ENCODE peak calls at places on chromosomes 11 and 22, in eight cellular contexts. One of them, this sample, is unnamed.
A peak's percentile ranks its signal among the peaks of the same experiment; 100 is the strongest.

GRCh38 chr11:67301951-67302516 is 1.3 kb upstream of the SSH3 start:
- DNase-seq in K562: peak; percentile 7
- DNase-seq in astrocyte: no peak
- DNase-seq in fibroblast of lung: peak; percentile 73
- DNase-seq in hepatocyte: peak; percentile 83
- DNase-seq in GM23338: peak; percentile 83
- DNase-seq in MM.1S: no peak
- DNase-seq in neural progenitor cell: peak; percentile 71
- DNase-seq in this sample: peak; percentile 49

GRCh38 chr11:92702771-92703170 is 266.7 kb upstream of the MTNR1B start:
- DNase-seq in K562: no peak
- DNase-seq in astrocyte: peak; percentile 70
- DNase-seq in fibroblast of lung: peak; percentile 17
- DNase-seq in hepatocyte: no peak
- DNase-seq in GM23338: no peak
- DNase-seq in MM.1S: no peak
- DNase-seq in neural progenitor cell: no peak
- DNase-seq in this sample: peak; percentile 32

GRCh38 chr22:33022231-33022630 is 36.0 kb downstream of the SYN3 start:
- DNase-seq in K562: no peak
- DNase-seq in astrocyte: no peak
- DNase-seq in fibroblast of lung: no peak
- DNase-seq in hepatocyte: no peak
- DNase-seq in GM23338: no peak
- DNase-seq in MM.1S: no peak
- DNase-seq in neural progenitor cell: no peak
- DNase-seq in this sample: no peak

GRCh38 chr11:99015634-99016454 is 4.9 kb upstream of the CNTN5 start:
- DNase-seq in K562: peak; percentile 43
- DNase-seq in astrocyte: peak; percentile 24
- DNase-seq in fibroblast of lung: peak; percentile 70
- DNase-seq in hepatocyte: peak; percentile 70
- DNase-seq in GM23338: peak; percentile 71
- DNase-seq in MM.1S: peak; percentile 67
- DNase-seq in neural progenitor cell: peak; percentile 67
- DNase-seq in this sample: peak; percentile 74

GRCh38 chr22:30574095-30574981 is at the start of gene GAL3ST1:
- DNase-seq in K562: no peak
- DNase-seq in astrocyte: no peak
- DNase-seq in fibroblast of lung: no peak
- DNase-seq in hepatocyte: peak; percentile 79
- DNase-seq in GM23338: peak; percentile 74
- DNase-seq in MM.1S: no peak
- DNase-seq in neural progenitor cell: peak; percentile 80
- DNase-seq in this sample: no peak

GRCh38 chr11:74925281-74925680 is 23.6 kb downstream of the XRRA1 start:
- DNase-seq in K562: no peak
- DNase-seq in astrocyte: peak; percentile 23
- DNase-seq in fibroblast of lung: no peak
- DNase-seq in hepatocyte: no peak
- DNase-seq in GM23338: no peak
- DNase-seq in MM.1S: no peak
- DNase-seq in neural progenitor cell: no peak
- DNase-seq in this sample: peak; percentile 76

GRCh38 chr11:121777056-121777455 is 324.3 kb upstream of the SORL1-AS1 start:
- DNase-seq in K562: no peak
- DNase-seq in astrocyte: peak; percentile 20
- DNase-seq in fibroblast of lung: no peak
- DNase-seq in hepatocyte: no peak
- DNase-seq in GM23338: no peak
- DNase-seq in MM.1S: no peak
- DNase-seq in neural progenitor cell: no peak
- DNase-seq in this sample: peak; percentile 66

GRCh38 chr22:49046546-49047305 is 780.9 kb downstream of the BRD1 start:
- DNase-seq in K562: peak; percentile 62
- DNase-seq in astrocyte: no peak
- DNase-seq in fibroblast of lung: no peak
- DNase-seq in hepatocyte: peak; percentile 69
- DNase-seq in GM23338: no peak
- DNase-seq in MM.1S: peak; percentile 19
- DNase-seq in neural progenitor cell: peak; percentile 86
- DNase-seq in this sample: no peak

GRCh38 chr11:75667831-75668507 is 869 bp downstream of the MAP6 start:
- DNase-seq in K562: no peak
- DNase-seq in astrocyte: peak; percentile 15
- DNase-seq in fibroblast of lung: peak; percentile 23
- DNase-seq in hepatocyte: peak; percentile 66
- DNase-seq in GM23338: peak; percentile 81
- DNase-seq in MM.1S: no peak
- DNase-seq in neural progenitor cell: peak; percentile 94
- DNase-seq in this sample: peak; percentile 47

GRCh38 chr11:113474362-113475159 is 637 bp downstream of the DRD2 start:
- DNase-seq in K562: peak; percentile 76
- DNase-seq in astrocyte: peak; percentile 60
- DNase-seq in fibroblast of lung: peak; percentile 73
- DNase-seq in hepatocyte: peak; percentile 92
- DNase-seq in GM23338: peak; percentile 98
- DNase-seq in MM.1S: peak; percentile 70
- DNase-seq in neural progenitor cell: peak; percentile 95
- DNase-seq in this sample: peak; percentile 93

GRCh38 chr11:103659138-103659734 is 377.2 kb upstream of the DDI1 start:
- DNase-seq in K562: no peak
- DNase-seq in astrocyte: no peak
- DNase-seq in fibroblast of lung: no peak
- DNase-seq in hepatocyte: no peak
- DNase-seq in GM23338: peak; percentile 52
- DNase-seq in MM.1S: no peak
- DNase-seq in neural progenitor cell: peak; percentile 35
- DNase-seq in this sample: peak; percentile 41

GRCh38 chr22:22942511-22943329 is 55.1 kb downstream of the IGLL5 start:
- DNase-seq in K562: peak; percentile 100
- DNase-seq in astrocyte: peak; percentile 14
- DNase-seq in fibroblast of lung: peak; percentile 56
- DNase-seq in hepatocyte: peak; percentile 84
- DNase-seq in GM23338: peak; percentile 93
- DNase-seq in MM.1S: peak; percentile 91
- DNase-seq in neural progenitor cell: peak; percentile 90
- DNase-seq in this sample: peak; percentile 66
- TF ChIP-seq CTCF in K562: no peak
- TF ChIP-seq CTCF in astrocyte: peak; percentile 84
- TF ChIP-seq CTCF in fibroblast of lung: peak; percentile 73
- TF ChIP-seq CTCF in hepatocyte: peak; percentile 73
- TF ChIP-seq CTCF in GM23338: peak; percentile 91
- TF ChIP-seq CTCF in MM.1S: peak; percentile 98
- TF ChIP-seq CTCF in neural progenitor cell: peak; percentile 96
- TF ChIP-seq CTCF in this sample: peak; percentile 88

DNA sequence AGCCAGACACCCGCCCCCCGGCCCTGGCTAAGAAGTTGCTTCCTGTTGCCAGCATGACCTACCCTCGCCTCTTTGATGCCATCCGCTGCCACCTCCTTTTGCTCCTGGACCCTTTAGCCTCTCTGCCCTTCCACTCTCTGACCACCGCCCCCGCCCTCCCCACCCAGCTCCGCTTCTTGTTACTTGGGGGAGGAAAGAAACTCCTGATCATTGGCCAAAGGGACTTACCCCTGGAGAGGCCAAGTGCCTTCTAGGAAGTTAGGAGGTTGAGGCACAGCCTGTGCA is at the start of gene PRR33:
- DNase-seq in K562: no peak
- DNase-seq in astrocyte: no peak
- DNase-seq in fibroblast of lung: no peak
- DNase-seq in hepatocyte: no peak
- DNase-seq in GM23338: no peak
- DNase-seq in MM.1S: no peak
- DNase-seq in neural progenitor cell: no peak
- DNase-seq in this sample: no peak
- TF ChIP-seq EZH2 in K562: no peak
- TF ChIP-seq EZH2 in astrocyte: no peak
- TF ChIP-seq EZH2 in fibroblast of lung: no peak
- TF ChIP-seq EZH2 in hepatocyte: no peak
- TF ChIP-seq EZH2 in GM23338: no peak
- TF ChIP-seq EZH2 in MM.1S: no peak
- TF ChIP-seq EZH2 in neural progenitor cell: no peak
- TF ChIP-seq EZH2 in this sample: no peak

GRCh38 chr11:9573054-9573774 is at the start of gene WEE1:
- DNase-seq in K562: peak; percentile 94
- DNase-seq in astrocyte: peak; percentile 91
- DNase-seq in fibroblast of lung: peak; percentile 98
- DNase-seq in hepatocyte: peak; percentile 99
- DNase-seq in GM23338: peak; percentile 99
- DNase-seq in MM.1S: peak; percentile 99
- DNase-seq in neural progenitor cell: peak; percentile 98
- DNase-seq in this sample: peak; percentile 98
- H2AFZ ChIP-seq in K562: peak within 1 kb of the TSS; percentile 84
- H2AFZ ChIP-seq in astrocyte: peak within 1 kb of the TSS; percentile 65
- H2AFZ ChIP-seq in fibroblast of lung: peak within 1 kb of the TSS; percentile 19
- H2AFZ ChIP-seq in hepatocyte: peak within 1 kb of the TSS; percentile 15
- H2AFZ ChIP-seq in GM23338: no peak within 1 kb of the TSS
- H2AFZ ChIP-seq in MM.1S: peak within 1 kb of the TSS; percentile 92
- H2AFZ ChIP-seq in neural progenitor cell: peak within 1 kb of the TSS; percentile 40
- H2AFZ ChIP-seq in this sample: peak within 1 kb of the TSS; percentile 76

DNA sequence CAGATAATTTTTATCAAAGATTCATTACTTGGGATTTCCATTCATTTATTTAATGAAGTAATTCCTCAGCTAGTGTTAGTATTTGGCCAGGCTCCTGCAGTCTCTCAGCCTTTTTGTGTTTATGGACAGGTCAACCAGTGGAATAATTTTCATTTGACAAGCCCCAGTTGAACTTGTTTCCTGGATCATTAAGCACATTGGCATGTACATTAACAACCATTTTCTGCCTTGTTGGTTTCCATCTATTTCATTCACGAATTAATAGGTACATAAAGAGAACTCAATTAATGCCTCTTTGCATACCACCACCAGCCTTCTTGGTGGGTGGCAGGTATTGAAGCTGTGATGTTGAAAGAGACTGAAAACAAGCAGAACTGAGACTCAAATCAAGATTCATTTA is 745.2 kb downstream of the KCNA4 start:
- DNase-seq in K562: no peak
- DNase-seq in astrocyte: peak; percentile 71
- DNase-seq in fibroblast of lung: no peak
- DNase-seq in hepatocyte: no peak
- DNase-seq in GM23338: no peak
- DNase-seq in MM.1S: no peak
- DNase-seq in neural progenitor cell: no peak
- DNase-seq in this sample: no peak
- TF ChIP-seq CTCF in K562: no peak
- TF ChIP-seq CTCF in astrocyte: no peak
- TF ChIP-seq CTCF in fibroblast of lung: no peak
- TF ChIP-seq CTCF in hepatocyte: no peak
- TF ChIP-seq CTCF in GM23338: no peak
- TF ChIP-seq CTCF in MM.1S: no peak
- TF ChIP-seq CTCF in neural progenitor cell: no peak
- TF ChIP-seq CTCF in this sample: no peak

This sample was measured in PC-3.